ENCODE peak calls at places on chromosomes 5 and 9, in five cellular contexts. One of them, this sample, is unnamed.

GRCh38 chr9:131803758-131804411 is 64.0 kb upstream of the RAPGEF1 start:
- DNase-seq in uterus: no peak
- DNase-seq in kidney glomerular epithelial cell: no peak
- DNase-seq in germinal center: no peak
- DNase-seq in AG09309: no peak
- DNase-seq in this sample: no peak

GRCh38 chr9:18922161-18922910 is 110.7 kb downstream of the SAXO1 start:
- DNase-seq in uterus: no peak
- DNase-seq in kidney glomerular epithelial cell: no peak
- DNase-seq in germinal center: no peak
- DNase-seq in AG09309: no peak
- DNase-seq in this sample: no peak

GRCh38 chr5:3414371-3414770 is 181.3 kb upstream of the IRX1 start:
- DNase-seq in uterus: no peak
- DNase-seq in kidney glomerular epithelial cell: no peak
- DNase-seq in germinal center: no peak
- DNase-seq in AG09309: no peak
- DNase-seq in this sample: no peak

GRCh38 chr5:958701-959571 is 49.7 kb upstream of the NKD2 start:
- DNase-seq in uterus: peak
- DNase-seq in kidney glomerular epithelial cell: no peak
- DNase-seq in germinal center: no peak
- DNase-seq in AG09309: no peak
- DNase-seq in this sample: no peak

GRCh38 chr5:107217721-107218130 is 453.0 kb downstream of the EFNA5 start:
- DNase-seq in uterus: no peak
- DNase-seq in kidney glomerular epithelial cell: no peak
- DNase-seq in germinal center: no peak
- DNase-seq in AG09309: no peak
- DNase-seq in this sample: no peak

GRCh38 chr5:129094924-129095797 is 612 bp downstream of the ISOC1 start:
- DNase-seq in uterus: peak
- DNase-seq in kidney glomerular epithelial cell: peak
- DNase-seq in germinal center: peak
- DNase-seq in AG09309: no peak
- DNase-seq in this sample: peak

GRCh38 chr9:33438926-33439511 is 8.4 kb downstream of the AQP3 start:
- DNase-seq in uterus: no peak
- DNase-seq in kidney glomerular epithelial cell: no peak
- DNase-seq in germinal center: no peak
- DNase-seq in AG09309: no peak
- DNase-seq in this sample: no peak

GRCh38 chr9:3467593-3468219 is 58.1 kb downstream of the RFX3 start:
- DNase-seq in uterus: no peak
- DNase-seq in kidney glomerular epithelial cell: peak
- DNase-seq in germinal center: peak
- DNase-seq in AG09309: peak
- DNase-seq in this sample: no peak

GRCh38 chr9:109716631-109717030 is 63.4 kb upstream of the PALM2AKAP2 start:
- DNase-seq in uterus: no peak
- DNase-seq in kidney glomerular epithelial cell: no peak
- DNase-seq in germinal center: no peak
- DNase-seq in AG09309: no peak
- DNase-seq in this sample: no peak

GRCh38 chr9:19554518-19554917 is 145.7 kb downstream of the ACER2 start:
- DNase-seq in uterus: no peak
- DNase-seq in kidney glomerular epithelial cell: no peak
- DNase-seq in germinal center: no peak
- DNase-seq in AG09309: no peak
- DNase-seq in this sample: no peak

GRCh38 chr5:66554211-66554610 is 42.0 kb upstream of the MAST4 start:
- DNase-seq in uterus: no peak
- DNase-seq in kidney glomerular epithelial cell: no peak
- DNase-seq in germinal center: peak
- DNase-seq in AG09309: no peak
- DNase-seq in this sample: peak

GRCh38 chr5:121962347-121962670 is 534 bp downstream of the SRFBP1 start:
- DNase-seq in uterus: no peak
- DNase-seq in kidney glomerular epithelial cell: no peak
- DNase-seq in germinal center: peak
- DNase-seq in AG09309: no peak
- DNase-seq in this sample: peak

GRCh38 chr9:34365282-34365681 is 11.4 kb downstream of the MYORG start:
- DNase-seq in uterus: no peak
- DNase-seq in kidney glomerular epithelial cell: no peak
- DNase-seq in germinal center: no peak
- DNase-seq in AG09309: no peak
- DNase-seq in this sample: no peak

GRCh38 chr9:37410969-37411785 is 11.3 kb upstream of the GRHPR start:
- DNase-seq in uterus: no peak
- DNase-seq in kidney glomerular epithelial cell: no peak
- DNase-seq in germinal center: peak
- DNase-seq in AG09309: no peak
- DNase-seq in this sample: peak

GRCh38 chr5:116032094-116032517 is at the start of gene ARL14EPL:
- DNase-seq in uterus: no peak
- DNase-seq in kidney glomerular epithelial cell: peak
- DNase-seq in germinal center: peak
- DNase-seq in AG09309: peak
- DNase-seq in this sample: peak

GRCh38 chr5:155052532-155052931 is 39.0 kb downstream of the KIF4B start:
- DNase-seq in uterus: no peak
- DNase-seq in kidney glomerular epithelial cell: no peak
- DNase-seq in germinal center: no peak
- DNase-seq in AG09309: no peak
- DNase-seq in this sample: no peak

GRCh38 chr5:65128226-65128625 is 353.5 kb downstream of the ADAMTS6 start:
- DNase-seq in uterus: no peak
- DNase-seq in kidney glomerular epithelial cell: no peak
- DNase-seq in germinal center: no peak
- DNase-seq in AG09309: no peak
- DNase-seq in this sample: no peak

GRCh38 chr5:149586708-149587318 is 5.5 kb downstream of the ARHGEF37 start:
- DNase-seq in uterus: no peak
- DNase-seq in kidney glomerular epithelial cell: no peak
- DNase-seq in germinal center: no peak
- DNase-seq in AG09309: no peak
- DNase-seq in this sample: no peak

GRCh38 chr5:38607930-38608545 is 51.6 kb upstream of the LIFR start:
- DNase-seq in uterus: no peak
- DNase-seq in kidney glomerular epithelial cell: no peak
- DNase-seq in germinal center: no peak
- DNase-seq in AG09309: no peak
- DNase-seq in this sample: no peak

GRCh38 chr9:20207161-20207560 is 415.1 kb downstream of the MLLT3 start:
- DNase-seq in uterus: no peak
- DNase-seq in kidney glomerular epithelial cell: no peak
- DNase-seq in germinal center: no peak
- DNase-seq in AG09309: no peak
- DNase-seq in this sample: no peak

GRCh38 chr5:137248476-137248970 is 250.6 kb downstream of the SPOCK1 start:
- DNase-seq in uterus: no peak
- DNase-seq in kidney glomerular epithelial cell: peak
- DNase-seq in germinal center: no peak
- DNase-seq in AG09309: no peak
- DNase-seq in this sample: no peak

GRCh38 chr5:126534543-126534942 is 60.5 kb downstream of the ALDH7A1 start:
- DNase-seq in uterus: no peak
- DNase-seq in kidney glomerular epithelial cell: no peak
- DNase-seq in germinal center: no peak
- DNase-seq in AG09309: no peak
- DNase-seq in this sample: no peak